ENCODE peak calls at places on chromosomes 3 and 15, in five cellular contexts. Z, D, O, M and X are unnamed samples.

GRCh38 chr3:10495003-10495402 is 10.4 kb downstream of the ATP2B2 start:
- DNase-seq in Z (peak), D (no peak), O (no peak), M (no peak), X (peak)

GRCh38 chr3:47225310-47225906 is 57.2 kb downstream of the KIF9 start:
- DNase-seq in Z (no peak), D (no peak), O (no peak), M (peak), X (peak)

GRCh38 chr15:60004019-60004845 is at the start of gene FOXB1:
- DNase-seq in Z (no peak), D (no peak), O (no peak), M (no peak), X (no peak)

GRCh38 chr3:172302176-172302575 is 146.1 kb downstream of the GHSR start:
- DNase-seq in Z (no peak), D (no peak), O (no peak), M (no peak), X (no peak)

GRCh38 chr3:64022451-64023186 is 675 bp downstream of the PSMD6 start:
- DNase-seq in Z (peak), D (no peak), O (no peak), M (no peak), X (peak)

GRCh38 chr3:150449169-150449721 is 41.1 kb downstream of the TSC22D2 start:
- DNase-seq in Z (no peak), D (peak), O (peak), M (peak), X (peak)

GRCh38 chr15:39588531-39589192 is 7.8 kb downstream of the THBS1 start:
- DNase-seq in Z (no peak), D (no peak), O (no peak), M (no peak), X (no peak)

GRCh38 chr15:89206908-89207331 is 14.5 kb downstream of the RLBP1 start:
- DNase-seq in Z (peak), D (peak), O (peak), M (peak), X (peak)

GRCh38 chr3:171833775-171834460 is 9.2 kb upstream of the TMEM212 start:
- DNase-seq in Z (no peak), D (peak), O (no peak), M (no peak), X (peak)

GRCh38 chr3:120726784-120727183 is 15.5 kb downstream of the RABL3 start:
- DNase-seq in Z (no peak), D (no peak), O (no peak), M (no peak), X (peak)

GRCh38 chr3:24263069-24263668 is 231.5 kb downstream of the THRB start:
- DNase-seq in Z (no peak), D (no peak), O (no peak), M (no peak), X (peak)
- TF ChIP-seq CTCF in Z (no peak), D (no peak), O (no peak), M (no peak), X (no peak)

DNA sequence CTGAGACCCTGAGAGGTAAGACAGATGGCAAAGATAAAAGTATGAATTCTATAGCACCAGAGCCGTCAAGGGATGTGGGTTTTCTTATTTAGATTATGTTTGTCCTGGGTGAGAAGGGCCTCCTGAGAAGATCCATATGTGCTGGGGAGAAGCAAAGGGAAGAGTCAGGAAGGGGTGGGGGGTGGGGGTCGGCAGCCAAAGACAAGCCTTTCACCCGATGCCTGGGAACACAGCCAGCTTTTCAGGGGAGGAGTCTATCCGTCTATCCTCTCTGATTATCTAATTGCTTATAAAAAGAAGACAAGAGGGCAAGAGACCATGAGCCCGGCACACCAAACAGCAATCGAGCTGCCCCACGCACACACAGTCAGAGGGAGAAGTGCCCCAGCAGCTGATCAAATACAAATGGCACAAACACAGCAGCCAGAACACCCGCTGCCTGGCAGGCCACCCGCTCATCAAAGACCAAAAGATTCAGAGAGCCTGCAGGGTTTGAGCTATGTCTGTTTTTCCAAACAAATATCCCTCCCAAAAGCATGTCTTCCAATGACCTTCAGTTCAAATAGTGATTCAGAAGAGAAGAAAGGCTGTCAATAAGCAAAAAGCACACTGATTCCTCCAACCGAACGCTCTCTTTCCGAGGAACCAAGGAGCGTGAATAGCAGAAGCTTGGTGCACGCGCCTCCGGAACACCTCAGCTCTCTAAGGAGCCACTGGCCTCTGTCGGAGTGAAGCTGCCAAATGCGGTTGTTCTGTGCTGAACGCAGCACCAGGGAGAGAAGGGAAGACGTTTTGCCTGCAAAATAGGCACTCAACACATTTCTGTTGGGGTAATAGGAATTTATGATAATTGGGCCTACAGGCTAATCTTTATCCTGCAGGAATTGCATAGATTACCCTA is 419.2 kb downstream of the OCA2 start:
- DNase-seq in Z (no peak), D (no peak), O (no peak), M (no peak), X (peak)
- H3K4me3 ChIP-seq in Z (no peak), D (no peak), O (no peak), M (no peak), X (no peak)

GRCh38 chr3:27105904-27106303 is 263.3 kb downstream of the NEK10 start:
- DNase-seq in Z (peak), D (no peak), O (no peak), M (no peak), X (peak)
- TF ChIP-seq CTCF in Z (peak), D (peak), O (peak), M (no peak), X (peak)

GRCh38 chr3:42072583-42072924 is 18.6 kb upstream of the TRAK1 start:
- DNase-seq in Z (no peak), D (no peak), O (no peak), M (no peak), X (no peak)

GRCh38 chr3:42072930-42073329 is 18.2 kb upstream of the TRAK1 start:
- DNase-seq in Z (no peak), D (no peak), O (no peak), M (no peak), X (no peak)

GRCh38 chr3:42070089-42070885 is 20.9 kb upstream of the TRAK1 start:
- DNase-seq in Z (no peak), D (no peak), O (no peak), M (no peak), X (no peak)

GRCh38 chr3:42068303-42069088 is 22.7 kb upstream of the TRAK1 start:
- DNase-seq in Z (no peak), D (no peak), O (no peak), M (no peak), X (no peak)

GRCh38 chr3:42071720-42072582 is 19.2 kb upstream of the TRAK1 start:
- DNase-seq in Z (peak), D (no peak), O (no peak), M (no peak), X (peak)
- H3K4me3 ChIP-seq in Z (no peak), D (no peak), O (peak), M (peak), X (peak)